ENCODE peak calls at places on chromosomes 12 and 14, in six cellular contexts. Y, M, O, W, E and R are unnamed samples.

GRCh38 chr12:45217846-45218245 is 2.0 kb downstream of the ANO6 start:
- DNase-seq in W (no peak), Y (no peak), E (no peak), O (no peak), M (no peak), R (no peak)

GRCh38 chr14:50383618-50384225 is 13.0 kb downstream of the CDKL1 start:
- DNase-seq in W (no peak), M (no peak), Y (no peak), E (no peak), O (no peak), R (no peak)

GRCh38 chr12:75481013-75481705 is 604 bp downstream of the GLIPR1 start:
- DNase-seq in M (no peak), Y (no peak), O (no peak), E (no peak), W (no peak), R (no peak)

GRCh38 chr12:30874455-30875313 is 51.9 kb upstream of the TSPAN11 start:
- DNase-seq in W (no peak), M (no peak), Y (peak), E (peak), O (no peak), R (no peak)

GRCh38 chr14:102507026-102507860 is 2.3 kb downstream of the ANKRD9 start:
- DNase-seq in E (no peak), O (no peak), Y (peak), M (no peak), W (no peak), R (peak)

GRCh38 chr14:21056520-21057163 is 980 bp upstream of the RNASE8 start:
- DNase-seq in Y (no peak), W (no peak), O (no peak), E (no peak), M (no peak), R (no peak)

GRCh38 chr14:101360045-101360931 is 201.0 kb upstream of the DIO3 start:
- DNase-seq in W (no peak), M (no peak), O (no peak), Y (no peak), E (no peak), R (no peak)

GRCh38 chr14:104429291-104429861 is 150.2 kb upstream of the C14orf180 start:
- DNase-seq in Y (peak), M (no peak), E (no peak), W (no peak), O (no peak), R (no peak)

GRCh38 chr14:23063601-23064000 is 6.3 kb upstream of the CDH24 start:
- DNase-seq in O (no peak), E (no peak), Y (no peak), M (no peak), W (no peak), R (no peak)

GRCh38 chr12:120800665-120801064 is 75.0 kb downstream of the ACADS start:
- DNase-seq in O (no peak), E (no peak), Y (no peak), W (no peak), M (no peak), R (no peak)

GRCh38 chr12:3398196-3398789 is 92.7 kb upstream of the PRMT8 start:
- DNase-seq in E (no peak), M (no peak), Y (no peak), W (peak), O (no peak), R (no peak)

GRCh38 chr14:30214014-30214413 is 286.4 kb upstream of the PRKD1 start:
- DNase-seq in M (no peak), O (no peak), E (no peak), Y (no peak), W (no peak), R (no peak)

GRCh38 chr14:93317836-93318807 is 14.7 kb downstream of the BTBD7 start:
- DNase-seq in Y (no peak), M (no peak), O (no peak), W (no peak), E (no peak), R (peak)

GRCh38 chr14:43539210-43539609 is 967.9 kb downstream of the FSCB start:
- DNase-seq in M (no peak), Y (peak), O (no peak), E (no peak), W (peak), R (no peak)

GRCh38 chr14:68268197-68268596 is 448.6 kb downstream of the RAD51B start:
- DNase-seq in W (no peak), O (no peak), Y (no peak), E (no peak), M (no peak), R (peak)

GRCh38 chr14:75428230-75429104 is 645 bp downstream of the JDP2 start:
- DNase-seq in O (peak), W (no peak), E (peak), M (no peak), Y (no peak), R (no peak)

GRCh38 chr14:36344211-36344610 is 23.8 kb upstream of the MBIP start:
- DNase-seq in M (no peak), E (no peak), W (peak), O (no peak), Y (no peak), R (no peak)

GRCh38 chr14:20415723-20416622 is 2.7 kb upstream of the TEP1 start:
- DNase-seq in W (no peak), M (no peak), O (no peak), Y (no peak), E (no peak), R (no peak)

GRCh38 chr14:63614964-63615363 is 26.7 kb downstream of the WDR89 start:
- DNase-seq in O (no peak), Y (no peak), M (no peak), W (no peak), E (no peak), R (no peak)

GRCh38 chr14:51653855-51654548 is 2.3 kb downstream of the FRMD6 start:
- DNase-seq in E (no peak), W (no peak), Y (no peak), M (no peak), O (no peak), R (no peak)

GRCh38 chr14:83909507-83909906 is 1620.4 kb upstream of the FLRT2 start:
- DNase-seq in E (no peak), Y (no peak), O (no peak), W (no peak), M (no peak), R (no peak)

GRCh38 chr12:91203610-91204009 is 21.0 kb upstream of the DCN start:
- DNase-seq in Y (no peak), W (no peak), M (no peak), E (no peak), O (no peak), R (no peak)

GRCh38 chr12:103495783-103496456 is at the start of gene C12orf42:
- DNase-seq in E (peak), M (no peak), W (no peak), O (no peak), Y (peak), R (no peak)

DNA sequence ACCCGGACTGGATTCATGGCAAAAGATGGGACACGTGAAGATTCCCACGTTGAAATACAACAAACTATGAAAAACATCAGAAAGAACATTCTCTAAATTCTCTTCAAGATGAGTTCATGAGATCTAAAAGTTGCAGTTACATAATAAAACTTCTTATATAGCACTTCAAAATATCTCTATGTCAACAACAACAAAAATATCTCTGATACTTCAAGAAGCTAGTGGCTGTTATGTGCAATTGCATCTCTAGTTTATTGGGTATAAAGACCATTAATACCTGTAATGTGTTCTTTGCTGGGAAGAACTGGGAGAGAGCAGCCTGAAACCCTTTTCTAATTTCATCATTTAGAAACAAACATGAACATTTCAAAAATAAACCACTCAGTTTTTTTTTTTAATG is 69.2 kb upstream of the RGS6 start:
- DNase-seq in M (no peak), O (no peak), Y (no peak), W (no peak), E (no peak), R (no peak)
- TF ChIP-seq CTCF in M (no peak), O (no peak), Y (peak), W (no peak), E (no peak), R (no peak)

DNA sequence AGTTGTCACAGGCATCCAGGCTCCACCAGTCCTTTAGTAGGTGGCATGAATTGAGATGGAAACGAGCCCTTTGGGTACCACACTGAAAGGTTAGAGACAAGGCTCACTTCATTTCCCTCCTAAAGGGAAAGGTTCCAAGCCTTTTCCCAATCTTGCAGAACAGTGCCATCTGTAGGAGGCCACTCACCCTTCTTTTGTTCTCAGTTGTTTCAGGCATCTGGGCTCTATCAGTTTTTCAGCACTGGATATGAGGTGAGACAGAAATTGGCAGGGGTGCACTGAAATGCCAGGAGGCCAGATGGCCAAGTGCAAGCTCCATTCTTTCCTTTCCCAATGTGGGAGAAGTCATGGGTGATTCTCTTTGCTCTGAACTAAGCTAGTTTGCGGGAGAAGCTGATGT is 15.2 kb downstream of the FBXO33 start:
- DNase-seq in O (no peak), W (no peak), E (no peak), Y (peak), M (no peak), R (no peak)
- TF ChIP-seq CTCF in O (no peak), W (no peak), E (no peak), Y (peak), M (peak), R (peak)

GRCh38 chr12:123126294-123127144 is 24.4 kb downstream of the PITPNM2 start:
- DNase-seq in O (peak), M (peak), E (no peak), W (peak), Y (no peak), R (no peak)
- TF ChIP-seq CTCF in O (no peak), M (peak), E (no peak), W (peak), Y (no peak), R (no peak)

DNA sequence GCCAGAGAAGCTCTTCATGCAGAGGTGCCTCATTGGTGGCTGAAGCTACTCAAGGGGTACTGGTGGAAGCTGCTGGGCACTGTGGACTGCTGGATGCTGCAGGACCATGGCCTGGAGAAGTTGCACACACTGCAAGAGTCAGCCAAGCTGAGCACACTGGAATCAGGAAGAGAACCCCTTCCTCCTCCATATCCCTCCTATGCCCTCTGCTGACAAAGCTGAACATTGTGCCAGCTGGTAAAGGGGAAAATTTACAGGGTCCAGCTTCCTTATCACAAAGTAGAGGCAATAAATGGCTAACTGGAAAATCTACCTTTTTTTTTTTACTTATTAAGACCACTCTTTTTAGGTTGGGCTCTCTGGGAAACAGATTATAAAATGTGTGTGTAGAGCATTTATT is 6.5 kb downstream of the CCDC175 start:
- DNase-seq in M (no peak), O (no peak), W (no peak), Y (no peak), E (no peak), R (no peak)
- TF ChIP-seq CTCF in M (no peak), O (no peak), W (peak), Y (peak), E (no peak), R (no peak)

GRCh38 chr12:67222302-67222701 is 46.9 kb upstream of the CAND1 start:
- DNase-seq in O (no peak), M (no peak), W (no peak), E (no peak), Y (no peak), R (no peak)

GRCh38 chr12:67223225-67223624 is 45.9 kb upstream of the CAND1 start:
- DNase-seq in M (no peak), O (no peak), Y (no peak), W (no peak), E (no peak), R (no peak)

GRCh38 chr12:67217647-67218046 is 51.5 kb upstream of the CAND1 start:
- DNase-seq in W (no peak), M (no peak), O (no peak), Y (no peak), E (no peak), R (no peak)

DNA sequence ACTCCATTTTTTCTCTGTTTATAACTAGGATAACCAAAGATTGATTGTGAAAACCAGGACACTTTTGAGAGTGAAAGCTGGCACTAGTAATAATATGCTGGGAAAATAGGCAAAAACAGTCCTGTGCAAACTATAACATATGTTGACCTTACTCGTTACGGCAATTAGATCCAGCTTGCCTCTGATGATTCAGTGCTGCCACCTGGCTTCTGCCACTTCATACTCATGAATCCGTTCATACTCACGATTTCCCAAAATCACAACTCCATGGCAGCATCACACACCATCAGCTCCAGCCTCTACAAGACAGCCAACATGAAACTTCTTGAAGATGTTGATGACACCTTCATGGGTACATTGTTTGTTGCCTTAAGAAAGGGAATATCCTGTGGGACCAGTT is 49.1 kb upstream of the CAND1 start:
- DNase-seq in Y (peak), W (no peak), O (no peak), M (no peak), E (no peak), R (no peak)
- TF ChIP-seq CTCF in Y (peak), W (peak), O (no peak), M (peak), E (no peak), R (no peak)

GRCh38 chr12:24268663-24269186 is 319.3 kb upstream of the SOX5 start:
- DNase-seq in E (no peak), M (no peak), O (no peak), W (no peak), Y (no peak), R (no peak)
- TF ChIP-seq CTCF in E (no peak), M (no peak), O (no peak), W (no peak), Y (no peak), R (no peak)

GRCh38 chr12:22014783-22015144 is 31.3 kb upstream of the CMAS start:
- DNase-seq in Y (no peak), E (no peak), O (no peak), W (no peak), M (no peak), R (no peak)
- TF ChIP-seq CTCF in Y (no peak), E (no peak), O (no peak), W (no peak), M (no peak), R (no peak)